ENCODE peak calls at places on chromosomes 3 and 15, in six cellular contexts. L is heart left ventricle, D is suprapubic skin, P is glutamatergic neuron, J is GM20000, Z is spleen. E is an unnamed sample.

GRCh38 chr3:39096775-39097174 is 10.7 kb downstream of the GORASP1 start:
- DNase-seq in L (no peak), D (no peak), P (no peak), J (no peak), Z (no peak), E (peak)

GRCh38 chr3:120448707-120449650 is 1.8 kb downstream of the FSTL1 start:
- DNase-seq in L (peak), D (no peak), P (no peak), J (no peak), Z (no peak), E (no peak)

GRCh38 chr15:90588427-90588826 is 58.7 kb downstream of the CRTC3 start:
- DNase-seq in L (no peak), D (no peak), P (no peak), J (no peak), Z (no peak), E (no peak)

GRCh38 chr3:18222686-18223085 is 202.5 kb downstream of the SATB1 start:
- DNase-seq in L (no peak), D (no peak), P (no peak), J (no peak), Z (no peak), E (no peak)

GRCh38 chr3:58560771-58561311 is 16.4 kb downstream of the FAM107A start:
- DNase-seq in L (no peak), D (no peak), P (no peak), J (no peak), Z (no peak), E (peak)

GRCh38 chr3:185187391-185187790 is 34.5 kb upstream of the C3orf70 start:
- DNase-seq in L (no peak), D (no peak), P (no peak), J (no peak), Z (no peak), E (no peak)

GRCh38 chr15:52481915-52482314 is 46.8 kb downstream of the MYO5A start:
- DNase-seq in L (no peak), D (no peak), P (no peak), J (peak), Z (no peak), E (no peak)

GRCh38 chr3:12400795-12401194 is 83.5 kb upstream of the TSEN2 start:
- DNase-seq in L (no peak), D (no peak), P (no peak), J (no peak), Z (no peak), E (no peak)

GRCh38 chr3:101779047-101779807 is at the start of gene NXPE3:
- DNase-seq in L (peak), D (peak), P (peak), J (peak), Z (peak), E (peak)

GRCh38 chr3:157086053-157086761 is 73.7 kb downstream of the CCNL1 start:
- DNase-seq in L (peak), D (no peak), P (no peak), J (no peak), Z (no peak), E (no peak)

GRCh38 chr3:174397848-174398247 is 461.3 kb upstream of the NAALADL2 start:
- DNase-seq in L (no peak), D (no peak), P (no peak), J (no peak), Z (no peak), E (no peak)

GRCh38 chr15:63089260-63090043 is 32.2 kb upstream of the LACTB start:
- DNase-seq in L (peak), D (no peak), P (peak), J (no peak), Z (no peak), E (no peak)

GRCh38 chr3:103295974-103296570 is 861.3 kb downstream of the ZPLD1 start:
- DNase-seq in L (no peak), D (no peak), P (no peak), J (no peak), Z (no peak), E (no peak)

GRCh38 chr3:195241592-195242355 is 29.2 kb downstream of the XXYLT1 start:
- DNase-seq in L (no peak), D (peak), P (no peak), J (no peak), Z (no peak), E (no peak)

GRCh38 chr15:52023169-52023922 is 4.3 kb downstream of the MAPK6 start:
- DNase-seq in L (no peak), D (no peak), P (no peak), J (no peak), Z (no peak), E (no peak)

GRCh38 chr3:172543884-172544283 is 20.7 kb upstream of the TNFSF10 start:
- DNase-seq in L (no peak), D (no peak), P (no peak), J (no peak), Z (no peak), E (no peak)

GRCh38 chr3:30606301-30607031 is at the start of gene TGFBR2:
- DNase-seq in L (peak), D (peak), P (peak), J (peak), Z (peak), E (peak)

GRCh38 chr15:71532994-71533393 is 277.4 kb upstream of the NR2E3 start:
- DNase-seq in L (no peak), D (no peak), P (no peak), J (peak), Z (no peak), E (peak)

GRCh38 chr3:136787226-136787793 is 31.6 kb upstream of the SLC35G2 start:
- DNase-seq in L (peak), D (no peak), P (no peak), J (peak), Z (no peak), E (peak)

GRCh38 chr15:51200791-51201190 is 106.1 kb upstream of the TNFAIP8L3 start:
- DNase-seq in L (no peak), D (no peak), P (no peak), J (no peak), Z (no peak), E (no peak)

GRCh38 chr3:175075269-175075668 is 216.1 kb downstream of the NAALADL2 start:
- DNase-seq in L (no peak), D (no peak), P (no peak), J (no peak), Z (no peak), E (no peak)

GRCh38 chr3:64871237-64871636 is 183.4 kb upstream of the ADAMTS9 start:
- DNase-seq in L (no peak), D (no peak), P (no peak), J (no peak), Z (no peak), E (no peak)

GRCh38 chr3:133503409-133503808 is 70.1 kb upstream of the CDV3 start:
- DNase-seq in L (no peak), D (no peak), P (no peak), J (no peak), Z (no peak), E (no peak)

GRCh38 chr3:111691293-111691909 is 96.3 kb upstream of the ZBED2 start:
- DNase-seq in L (no peak), D (no peak), P (no peak), J (no peak), Z (no peak), E (no peak)

GRCh38 chr3:36937492-36937891 is 7.4 kb downstream of the TRANK1 start:
- DNase-seq in L (no peak), D (no peak), P (no peak), J (no peak), Z (no peak), E (no peak)

GRCh38 chr15:29050870-29051269 is 165.1 kb downstream of the APBA2 start:
- DNase-seq in L (no peak), D (no peak), P (no peak), J (no peak), Z (no peak), E (no peak)

GRCh38 chr3:169659858-169660614 is 3.5 kb downstream of the MECOM start:
- DNase-seq in L (no peak), D (no peak), P (no peak), J (no peak), Z (no peak), E (peak)

GRCh38 chr15:55740981-55741591 is 1.9 kb downstream of the PRTG start:
- DNase-seq in L (no peak), D (no peak), P (no peak), J (no peak), Z (no peak), E (no peak)

GRCh38 chr15:55740479-55740878 is 2.5 kb downstream of the PRTG start:
- DNase-seq in L (no peak), D (no peak), P (no peak), J (no peak), Z (no peak), E (no peak)

GRCh38 chr15:55742927-55743614 is at the start of gene PRTG:
- DNase-seq in L (peak), D (peak), P (peak), J (peak), Z (peak), E (peak)

GRCh38 chr15:55742498-55742926 is 440 bp downstream of the PRTG start:
- DNase-seq in L (peak), D (no peak), P (no peak), J (peak), Z (no peak), E (peak)

DNA sequence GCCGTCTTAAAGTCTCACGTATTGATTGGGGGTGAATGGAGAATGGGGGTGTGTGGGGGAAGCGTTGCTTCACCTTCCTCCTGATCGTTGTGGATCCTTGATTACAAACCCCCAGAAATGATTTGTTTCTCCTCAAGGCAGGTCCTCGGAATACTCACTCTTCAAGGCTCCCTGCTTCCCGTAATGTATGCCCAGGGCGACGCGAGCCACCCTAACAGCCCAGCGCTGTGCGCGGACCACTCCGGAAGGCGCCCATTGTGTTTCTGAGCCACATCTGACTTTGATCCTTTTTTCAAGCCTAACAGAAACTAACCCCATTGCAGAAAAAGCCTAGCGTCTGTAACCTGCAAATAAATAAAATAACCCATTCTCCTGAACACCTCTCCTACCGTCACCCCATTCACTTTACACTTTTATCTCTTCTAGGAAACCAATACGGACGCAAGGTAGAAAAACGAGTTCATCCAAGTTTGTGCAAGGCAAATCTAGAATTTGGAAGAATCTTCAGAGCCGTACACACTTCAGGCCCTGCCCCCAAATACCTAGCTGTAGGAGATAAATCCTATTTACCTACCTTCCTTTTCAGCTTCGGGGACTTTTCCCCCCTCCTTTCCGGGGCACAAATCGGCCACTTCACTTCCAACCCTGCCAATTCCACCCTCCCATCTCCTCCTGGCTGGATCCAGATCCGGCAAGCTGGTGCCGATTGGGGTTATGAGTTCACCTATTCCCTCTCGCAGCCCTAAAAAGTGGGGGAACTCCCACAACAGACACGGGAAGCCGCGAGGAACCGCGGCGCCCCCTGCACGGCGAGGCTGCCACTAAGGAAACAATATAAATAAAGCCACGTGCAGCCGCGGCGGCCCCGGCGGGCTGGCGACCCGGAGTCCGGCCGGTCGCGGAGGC is 1.1 kb downstream of the PRTG start:
- DNase-seq in L (peak), D (no peak), P (peak), J (peak), Z (no peak), E (peak)
- TF ChIP-seq CTCF in L (no peak), D (no peak), P (no peak), J (no peak), Z (no peak), E (no peak)

GRCh38 chr3:129934234-129935123 is 40.0 kb upstream of the TRH start:
- DNase-seq in L (no peak), D (no peak), P (peak), J (peak), Z (peak), E (peak)
- TF ChIP-seq CTCF in L (peak), D (peak), P (peak), J (peak), Z (peak), E (peak)

GRCh38 chr15:78432664-78433063 is 5.4 kb upstream of the IREB2 start:
- DNase-seq in L (no peak), D (no peak), P (no peak), J (no peak), Z (no peak), E (no peak)
- TF ChIP-seq CTCF in L (no peak), D (no peak), P (no peak), J (no peak), Z (no peak), E (no peak)

GRCh38 chr3:32239638-32240550 is 1.4 kb downstream of the CMTM8 start:
- DNase-seq in L (no peak), D (no peak), P (peak), J (peak), Z (no peak), E (peak)
- TF ChIP-seq CTCF in L (no peak), D (no peak), P (peak), J (no peak), Z (peak), E (peak)

DNA sequence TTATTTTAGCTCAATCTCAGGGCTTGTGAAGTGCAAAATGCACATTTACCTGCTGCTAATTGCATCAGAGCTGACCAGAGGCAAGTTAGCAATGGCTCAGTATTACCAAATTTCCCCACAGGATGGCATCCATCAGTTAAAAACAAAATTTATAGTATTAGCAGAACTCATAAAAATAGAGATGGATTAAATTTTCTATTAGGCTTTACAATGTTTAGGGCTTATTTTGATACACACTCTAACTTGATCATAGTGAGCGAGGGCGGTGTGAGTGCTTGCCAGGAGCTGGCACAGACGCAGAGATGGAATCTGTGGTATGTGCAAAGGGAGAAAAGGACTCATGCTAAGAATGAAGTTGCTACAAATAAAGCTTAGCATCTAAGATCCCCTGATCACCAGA is 241.0 kb downstream of the NSUN3 start:
- DNase-seq in L (peak), D (no peak), P (no peak), J (no peak), Z (no peak), E (no peak)
- TF ChIP-seq CTCF in L (no peak), D (no peak), P (no peak), J (no peak), Z (no peak), E (peak)

GRCh38 chr15:100737214-100737613 is 134.8 kb downstream of the ASB7 start:
- DNase-seq in L (no peak), D (no peak), P (no peak), J (no peak), Z (no peak), E (no peak)
- TF ChIP-seq CTCF in L (no peak), D (no peak), P (no peak), J (no peak), Z (no peak), E (no peak)

GRCh38 chr15:65028921-65029735 is at the start of gene MTFMT:
- DNase-seq in L (peak), D (peak), P (peak), J (peak), Z (peak), E (peak)

GRCh38 chr15:65029736-65030208 is 333 bp upstream of the MTFMT start:
- DNase-seq in L (no peak), D (no peak), P (no peak), J (no peak), Z (no peak), E (no peak)

GRCh38 chr15:65028338-65028737 is 1.1 kb downstream of the MTFMT start:
- DNase-seq in L (no peak), D (no peak), P (no peak), J (peak), Z (no peak), E (no peak)

GRCh38 chr15:65026756-65027155 is 2.7 kb downstream of the MTFMT start:
- DNase-seq in L (no peak), D (no peak), P (no peak), J (no peak), Z (no peak), E (no peak)

DNA sequence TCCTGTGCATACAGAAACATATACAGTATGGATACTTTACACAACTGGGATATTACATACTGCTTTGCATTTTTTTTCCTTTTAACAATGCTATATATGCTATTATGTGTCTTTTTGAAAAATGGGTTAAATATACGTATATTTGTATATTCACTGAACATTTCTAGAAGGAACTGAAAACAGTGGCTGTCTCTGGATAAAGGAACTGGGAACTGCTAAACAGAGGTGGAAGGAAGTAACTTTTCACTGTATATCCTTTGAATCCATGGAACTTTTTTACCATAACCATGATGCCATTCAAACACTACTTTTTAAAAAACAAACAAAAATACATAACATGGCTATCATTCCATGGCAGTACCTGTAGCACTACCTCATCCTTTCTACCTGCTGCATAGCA is 1.8 kb downstream of the MTFMT start:
- DNase-seq in L (no peak), D (no peak), P (no peak), J (no peak), Z (no peak), E (no peak)
- TF ChIP-seq CTCF in L (no peak), D (no peak), P (no peak), J (no peak), Z (no peak), E (no peak)

GRCh38 chr3:28476194-28476593 is 127.6 kb upstream of the AZI2 start:
- DNase-seq in L (no peak), D (no peak), P (no peak), J (peak), Z (no peak), E (no peak)
- TF ChIP-seq CTCF in L (peak), D (no peak), P (peak), J (peak), Z (peak), E (peak)

GRCh38 chr3:142127941-142128658 is 21.2 kb downstream of the TFDP2 start:
- DNase-seq in L (no peak), D (no peak), P (no peak), J (no peak), Z (no peak), E (no peak)

GRCh38 chr3:142134799-142135325 is 14.5 kb downstream of the TFDP2 start:
- DNase-seq in L (no peak), D (no peak), P (no peak), J (no peak), Z (no peak), E (no peak)

GRCh38 chr3:142124243-142124642 is 25.1 kb downstream of the TFDP2 start:
- DNase-seq in L (no peak), D (no peak), P (no peak), J (no peak), Z (no peak), E (no peak)

DNA sequence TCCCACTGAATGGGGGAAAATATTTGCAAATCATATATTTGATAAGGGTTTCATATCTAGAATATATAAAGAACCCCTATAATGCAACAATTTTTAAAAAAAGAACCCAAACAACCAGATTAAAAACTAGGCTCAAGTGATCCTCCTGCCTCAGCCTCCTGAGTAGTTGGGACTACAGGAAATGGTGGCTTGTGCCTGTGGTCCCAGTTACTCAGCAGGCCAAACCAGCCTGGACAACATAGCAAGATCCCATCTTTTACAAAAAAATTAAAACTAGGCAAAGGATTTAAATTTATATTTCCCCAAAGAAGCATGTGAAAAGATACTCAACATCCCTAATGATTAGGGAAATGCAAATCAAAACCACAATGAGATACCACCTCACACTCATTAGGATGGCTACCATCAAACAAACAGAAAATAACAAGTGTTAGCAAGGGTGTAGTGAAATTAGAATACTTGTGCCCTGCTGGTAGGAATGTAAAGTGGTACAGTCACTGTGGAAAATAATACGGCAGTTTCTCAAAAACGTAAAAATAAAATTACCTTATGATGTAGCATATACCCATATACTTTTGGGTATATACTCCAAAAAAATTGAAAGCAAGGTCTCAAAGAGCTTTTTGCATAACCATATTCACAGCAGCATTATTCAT is 19.7 kb downstream of the TFDP2 start:
- DNase-seq in L (no peak), D (no peak), P (no peak), J (no peak), Z (no peak), E (no peak)
- TF ChIP-seq CTCF in L (no peak), D (no peak), P (peak), J (no peak), Z (no peak), E (peak)

E was measured in Calu3.